ENCODE peak calls at places on chromosomes 4 and X, in six cellular contexts. N, Z, B, C, P and F are unnamed samples. For H3K4me1, the result is how much of the 10 kb centered on the place peaks cover.

GRCh38 chrX:6002056-6002455 is 226.6 kb downstream of the NLGN4X start:
- DNase-seq in P (peak), C (no peak), N (no peak), B (no peak), Z (no peak), F (no peak)

GRCh38 chrX:118571829-118572228 is 76.2 kb downstream of the DOCK11 start:
- DNase-seq in Z (no peak), C (no peak), B (no peak), N (no peak), P (peak), F (no peak)

GRCh38 chrX:42087960-42088359 is 164.6 kb upstream of the CASK start:
- DNase-seq in C (no peak), N (no peak), Z (no peak), P (no peak), B (no peak), F (peak)

GRCh38 chrX:2751291-2751690 is 549 bp upstream of the XG start:
- DNase-seq in Z (no peak), P (no peak), N (no peak), B (no peak), C (no peak), F (no peak)

GRCh38 chr4:1708581-1708980 is 3.5 kb downstream of the SLBP start:
- DNase-seq in N (no peak), P (no peak), B (no peak), C (no peak), Z (no peak), F (no peak)

GRCh38 chr4:111649308-111649707 is 495.9 kb upstream of the FAM241A start:
- DNase-seq in N (no peak), B (no peak), P (no peak), Z (no peak), C (no peak), F (no peak)

GRCh38 chr4:174699654-174700053 is 129.4 kb downstream of the GLRA3 start:
- DNase-seq in N (no peak), P (no peak), B (no peak), C (no peak), Z (no peak), F (no peak)

GRCh38 chrX:53481093-53481492 is 46.9 kb upstream of the HSD17B10 start:
- DNase-seq in P (no peak), N (peak), C (no peak), B (no peak), Z (no peak), F (peak)

GRCh38 chr4:98845960-98846359 is 83.0 kb downstream of the EIF4E start:
- DNase-seq in N (no peak), Z (no peak), C (peak), B (no peak), P (no peak), F (no peak)

GRCh38 chrX:110403839-110404238 is 45.2 kb downstream of the RTL9 start:
- DNase-seq in P (no peak), B (no peak), N (no peak), C (no peak), Z (no peak), F (no peak)

GRCh38 chrX:114038358-114038757 is 545.5 kb upstream of the HTR2C start:
- DNase-seq in C (no peak), Z (no peak), P (no peak), N (no peak), B (no peak), F (peak)

GRCh38 chr4:105956566-105956965 is 61.3 kb downstream of the NPNT start:
- DNase-seq in C (no peak), Z (no peak), B (no peak), P (no peak), N (no peak), F (no peak)

GRCh38 chr4:156584100-156584499 is 387.5 kb downstream of the PDGFC start:
- DNase-seq in N (no peak), C (no peak), Z (no peak), B (no peak), P (no peak), F (no peak)

GRCh38 chrX:41588271-41588670 is 100.5 kb upstream of the GPR34 start:
- DNase-seq in P (no peak), C (no peak), N (peak), Z (no peak), B (no peak), F (no peak)

GRCh38 chr4:118865091-118865708 is 23.5 kb upstream of the SYNPO2 start:
- DNase-seq in C (peak), P (peak), N (peak), B (no peak), Z (no peak), F (peak)

GRCh38 chrX:153882557-153882956 is 3.4 kb downstream of the L1CAM start:
- DNase-seq in Z (no peak), P (no peak), C (no peak), B (no peak), N (no peak), F (no peak)

GRCh38 chr4:176400816-176401461 is 81.2 kb downstream of the SPCS3 start:
- DNase-seq in C (no peak), Z (no peak), N (no peak), P (no peak), B (no peak), F (no peak)

GRCh38 chr4:90198086-90198847 is 71.1 kb downstream of the CCSER1 start:
- DNase-seq in N (no peak), P (no peak), Z (no peak), B (no peak), C (no peak), F (peak)

GRCh38 chrX:100424012-100424411 is 13.9 kb upstream of the PCDH19 start:
- DNase-seq in C (no peak), Z (no peak), N (no peak), P (no peak), B (no peak), F (peak)

GRCh38 chr4:1566838-1567518 is 117.1 kb downstream of the FAM53A start:
- DNase-seq in B (peak), Z (no peak), N (no peak), C (no peak), P (no peak), F (no peak)

GRCh38 chr4:23934915-23935314 is 45.1 kb upstream of the PPARGC1A start:
- DNase-seq in N (no peak), B (peak), C (no peak), P (peak), Z (no peak), F (no peak)

GRCh38 chrX:80216086-80216485 is 201.5 kb downstream of the TBX22 start:
- DNase-seq in P (no peak), Z (no peak), B (no peak), N (no peak), C (no peak), F (no peak)

GRCh38 chrX:140157611-140158010 is 192.3 kb upstream of the CXorf66 start:
- DNase-seq in C (no peak), N (no peak), B (no peak), Z (no peak), P (no peak), F (no peak)

GRCh38 chr4:156547439-156547838 is 424.2 kb downstream of the PDGFC start:
- DNase-seq in C (no peak), P (peak), B (no peak), N (no peak), Z (no peak), F (no peak)

GRCh38 chr4:57342406-57342805 is 232.2 kb upstream of the IGFBP7 start:
- DNase-seq in B (no peak), Z (no peak), N (no peak), C (no peak), P (no peak), F (no peak)

GRCh38 chr4:25100710-25101109 is 59.5 kb downstream of the SEPSECS start:
- DNase-seq in B (no peak), Z (no peak), N (no peak), P (no peak), C (no peak), F (no peak)

GRCh38 chr4:38634047-38634759 is 29.8 kb upstream of the KLF3 start:
- DNase-seq in C (no peak), N (no peak), P (no peak), Z (no peak), B (no peak), F (no peak)

GRCh38 chr4:184503869-184504300 is 29.5 kb upstream of the IRF2 start:
- DNase-seq in N (no peak), Z (no peak), B (no peak), P (no peak), C (peak), F (no peak)

GRCh38 chrX:131217878-131218486 is 71.1 kb downstream of the IGSF1 start:
- DNase-seq in N (peak), C (no peak), B (no peak), P (peak), Z (no peak), F (no peak)

GRCh38 chr4:110959041-110959643 is 336.3 kb upstream of the PITX2 start:
- DNase-seq in C (peak), N (no peak), B (no peak), P (peak), Z (no peak), F (peak)

DNA sequence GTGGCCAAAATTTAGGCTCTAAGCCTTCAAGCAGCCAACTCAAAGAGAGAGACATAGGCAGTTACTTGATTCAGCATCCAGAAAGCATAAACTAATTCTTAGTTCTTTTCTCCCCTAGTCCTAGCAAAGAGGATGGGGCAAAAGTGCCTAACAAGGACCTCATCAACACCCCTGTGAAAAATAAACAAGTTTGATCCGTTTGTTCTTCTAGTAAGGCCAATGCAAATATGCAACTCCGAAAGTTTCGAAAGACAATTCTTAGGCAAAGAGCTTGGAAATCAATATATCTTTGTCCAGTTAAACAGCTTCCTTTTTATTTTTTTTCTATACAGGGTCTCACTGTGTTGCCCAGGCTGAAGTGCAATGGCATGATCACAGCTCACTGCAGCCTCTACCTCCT is 31.0 kb upstream of the EGFL6 start:
- DNase-seq in P (no peak), C (no peak), N (no peak), B (no peak), Z (no peak), F (no peak)
- H3K4me1 ChIP-seq in P (under half), C (under half), N (under half), B (under half), Z (under half), F (under half)

GRCh38 chrX:12245650-12246645 is 107.7 kb downstream of the FRMPD4 start:
- DNase-seq in Z (no peak), N (no peak), B (no peak), C (no peak), P (peak), F (no peak)
- H3K4me3 ChIP-seq in Z (no peak), N (no peak), B (no peak), C (no peak), P (no peak), F (no peak)

GRCh38 chr4:2923678-2924173 is 39.5 kb downstream of the NOP14 start:
- DNase-seq in B (peak), Z (no peak), N (no peak), P (no peak), C (no peak), F (no peak)
- H3K4me1 ChIP-seq in B (under half), Z (under half), N (under half), P (under half), C (under half), F (under half)

GRCh38 chr4:48720459-48720858 is 59.6 kb downstream of the FRYL start:
- DNase-seq in N (no peak), Z (no peak), B (no peak), P (no peak), C (no peak), F (no peak)
- H3K4me3 ChIP-seq in N (no peak), Z (no peak), B (no peak), P (no peak), C (no peak), F (no peak)

DNA sequence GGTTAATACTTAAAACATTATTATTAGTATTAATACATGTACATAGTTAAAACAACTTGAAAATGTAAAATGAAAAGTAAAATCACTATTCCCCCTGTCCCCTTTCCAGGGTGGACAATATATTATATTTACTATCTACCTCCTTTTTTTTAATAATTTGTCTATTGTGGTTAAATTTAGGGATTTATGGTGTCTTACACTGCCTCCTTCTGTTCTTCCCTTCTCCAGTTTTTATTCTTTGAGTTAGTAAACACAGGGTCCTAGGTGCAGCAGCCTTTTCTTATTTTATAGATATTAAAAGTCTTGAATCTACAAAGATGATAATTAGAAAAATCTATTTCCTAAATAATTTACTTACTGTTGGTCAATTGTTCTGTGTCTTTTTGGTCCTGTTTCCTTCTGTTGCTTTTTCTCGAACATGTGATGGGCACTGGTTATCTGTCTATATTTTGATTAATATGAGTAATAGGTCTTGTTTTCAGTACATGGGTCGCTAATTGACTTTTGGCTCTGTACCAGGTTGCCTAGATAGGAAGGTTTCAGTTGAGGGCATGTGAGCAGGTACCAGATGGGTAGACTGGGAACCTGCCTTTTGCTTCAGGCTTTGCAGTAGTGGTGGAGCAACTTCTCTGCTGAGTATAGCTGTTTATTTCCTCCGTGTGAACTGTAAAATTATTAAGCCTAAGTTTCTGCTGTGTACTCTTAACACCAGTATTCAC is 1.1 kb downstream of the NUDT9 start:
- DNase-seq in B (no peak), Z (no peak), C (peak), P (no peak), N (peak), F (no peak)
- H3K4me1 ChIP-seq in B (under half), Z (under half), C (under half), P (under half), N (under half), F (under half)

GRCh38 chr4:6271701-6272465 is 2.2 kb downstream of the WFS1 start:
- DNase-seq in C (no peak), P (no peak), B (peak), N (no peak), Z (no peak), F (no peak)
- H3K4me3 ChIP-seq in C (no peak), P (no peak), B (no peak), N (no peak), Z (no peak), F (no peak)

GRCh38 chr4:77819409-77819835 is 254 bp upstream of the CNOT6L start:
- DNase-seq in P (peak), B (peak), N (peak), Z (no peak), C (peak), F (no peak)
- H3K4me1 ChIP-seq in P (under half), B (under half), N (under half), Z (half or more), C (half or more), F (under half)